ENCODE peak calls at places on chromosomes 11 and 22, in eight cellular contexts. H is Calu3; V is NCI-H460; P is cardiac fibroblast; B is frontal cortex; M is ELR; Z is activated naive CD4-positive, alpha-beta T cell; F is GM04504. R is an unnamed sample.

GRCh38 chr11:84543367-84544159 is 1083.6 kb downstream of the DLG2 start:
- DNase-seq in H (no peak), V (no peak), P (no peak), B (no peak), M (no peak), Z (no peak), F (no peak), R (no peak)

GRCh38 chr11:118109231-118109630 is 22.5 kb upstream of the SMIM35 start:
- DNase-seq in H (no peak), V (no peak), P (peak), B (no peak), M (peak), Z (no peak), F (peak), R (no peak)

GRCh38 chr11:98107736-98108135 is 913.0 kb upstream of the CNTN5 start:
- DNase-seq in H (no peak), V (no peak), P (peak), B (no peak), M (peak), Z (no peak), F (no peak), R (no peak)

GRCh38 chr22:40542821-40543540 is 93.5 kb downstream of the MRTFA start:
- DNase-seq in H (no peak), V (no peak), P (peak), B (no peak), M (no peak), Z (no peak), F (no peak), R (no peak)

GRCh38 chr22:40176921-40177737 is 596 bp upstream of the TNRC6B start:
- DNase-seq in H (peak), V (peak), P (peak), B (no peak), M (peak), Z (peak), F (no peak), R (peak)

GRCh38 chr22:29480512-29481264 is 670 bp downstream of the NEFH start:
- DNase-seq in H (no peak), V (no peak), P (peak), B (peak), M (no peak), Z (no peak), F (no peak), R (no peak)

GRCh38 chr22:48418831-48419230 is 1408.8 kb downstream of the BRD1 start:
- DNase-seq in H (no peak), V (no peak), P (no peak), B (no peak), M (no peak), Z (no peak), F (no peak), R (no peak)

GRCh38 chr11:7574491-7575129 is 60.8 kb downstream of the PPFIBP2 start:
- DNase-seq in H (no peak), V (no peak), P (peak), B (no peak), M (no peak), Z (no peak), F (no peak), R (no peak)

GRCh38 chr11:69134957-69135356 is 20.8 kb upstream of the SMIM38 start:
- DNase-seq in H (no peak), V (no peak), P (no peak), B (no peak), M (no peak), Z (no peak), F (no peak), R (no peak)

GRCh38 chr11:111737877-111738205 is 28.3 kb downstream of the PPP2R1B start:
- DNase-seq in H (no peak), V (no peak), P (peak), B (no peak), M (no peak), Z (no peak), F (no peak), R (no peak)

GRCh38 chr22:21837184-21837979 is 30.1 kb downstream of the MAPK1 start:
- DNase-seq in H (no peak), V (no peak), P (peak), B (peak), M (peak), Z (no peak), F (peak), R (peak)

GRCh38 chr11:126233391-126233790 is 21.8 kb downstream of the FAM118B start:
- DNase-seq in H (no peak), V (no peak), P (no peak), B (no peak), M (peak), Z (no peak), F (no peak), R (no peak)

GRCh38 chr22:39535302-39535805 is 2.8 kb upstream of the RPS19BP1 start:
- DNase-seq in H (no peak), V (no peak), P (no peak), B (no peak), M (no peak), Z (no peak), F (no peak), R (no peak)

GRCh38 chr11:690738-691633 is 4.0 kb downstream of the DEAF1 start:
- DNase-seq in H (no peak), V (no peak), P (peak), B (no peak), M (no peak), Z (no peak), F (no peak), R (no peak)

GRCh38 chr11:2139691-2140337 is 625 bp upstream of the IGF2 start:
- DNase-seq in H (no peak), V (no peak), P (no peak), B (no peak), M (no peak), Z (no peak), F (no peak), R (no peak)

GRCh38 chr22:30309981-30310672 is 16.6 kb downstream of the TBC1D10A start:
- DNase-seq in H (no peak), V (no peak), P (peak), B (no peak), M (no peak), Z (no peak), F (peak), R (peak)

GRCh38 chr11:110858556-110858921 is 146.3 kb upstream of the ARHGAP20 start:
- DNase-seq in H (no peak), V (no peak), P (peak), B (no peak), M (no peak), Z (no peak), F (no peak), R (no peak)

GRCh38 chr22:37334859-37335818 is 52.8 kb downstream of the CYTH4 start:
- DNase-seq in H (no peak), V (no peak), P (no peak), B (no peak), M (no peak), Z (no peak), F (no peak), R (no peak)

GRCh38 chr11:47852053-47852452 is 3.9 kb upstream of the NUP160 start:
- DNase-seq in H (no peak), V (no peak), P (no peak), B (no peak), M (peak), Z (no peak), F (no peak), R (no peak)

GRCh38 chr11:18792066-18792591 is 531 bp upstream of the PTPN5 start:
- DNase-seq in H (no peak), V (no peak), P (no peak), B (no peak), M (no peak), Z (no peak), F (no peak), R (peak)

GRCh38 chr11:1917523-1918435 is 1.7 kb upstream of the TNNT3 start:
- DNase-seq in H (no peak), V (no peak), P (no peak), B (no peak), M (no peak), Z (no peak), F (no peak), R (no peak)

GRCh38 chr22:28952857-28953256 is 69.5 kb downstream of the ZNRF3 start:
- DNase-seq in H (no peak), V (no peak), P (peak), B (no peak), M (no peak), Z (no peak), F (no peak), R (no peak)

GRCh38 chr11:133886029-133886428 is 40.7 kb upstream of the SPATA19 start:
- DNase-seq in H (no peak), V (no peak), P (no peak), B (no peak), M (no peak), Z (no peak), F (no peak), R (no peak)

GRCh38 chr11:19673924-19674390 is 38.7 kb upstream of the NAV2 start:
- DNase-seq in H (no peak), V (no peak), P (peak), B (no peak), M (no peak), Z (no peak), F (no peak), R (peak)

GRCh38 chr11:45897556-45897955 is 9.5 kb downstream of the FREY1 start:
- DNase-seq in H (no peak), V (no peak), P (no peak), B (no peak), M (peak), Z (no peak), F (no peak), R (no peak)

GRCh38 chr11:61297741-61298140 is 2.6 kb upstream of the VWCE start:
- DNase-seq in H (no peak), V (no peak), P (peak), B (no peak), M (peak), Z (no peak), F (peak), R (peak)

GRCh38 chr22:46233231-46233630 is 16.9 kb downstream of the CDPF1 start:
- DNase-seq in H (no peak), V (no peak), P (peak), B (peak), M (peak), Z (no peak), F (no peak), R (peak)

GRCh38 chr11:59611570-59612565 is 3.7 kb downstream of the OSBP start:
- DNase-seq in H (peak), V (no peak), P (no peak), B (no peak), M (no peak), Z (no peak), F (peak), R (no peak)

GRCh38 chr22:26573026-26573662 is 16.8 kb downstream of the TPST2 start:
- DNase-seq in H (no peak), V (no peak), P (peak), B (no peak), M (no peak), Z (no peak), F (peak), R (no peak)

GRCh38 chr22:32265882-32266767 is 11.0 kb upstream of the SLC5A4 start:
- DNase-seq in H (peak), V (peak), P (peak), B (peak), M (peak), Z (peak), F (peak), R (peak)

GRCh38 chr22:27642104-27642800 is 159.3 kb downstream of the MN1 start:
- DNase-seq in H (no peak), V (no peak), P (no peak), B (peak), M (no peak), Z (no peak), F (no peak), R (no peak)

GRCh38 chr11:113481672-113482071 is 6.5 kb upstream of the DRD2 start:
- DNase-seq in H (no peak), V (no peak), P (no peak), B (no peak), M (no peak), Z (no peak), F (no peak), R (no peak)

GRCh38 chr11:97254790-97255189 is 865.0 kb downstream of the JRKL start:
- DNase-seq in H (no peak), V (no peak), P (no peak), B (no peak), M (no peak), Z (no peak), F (no peak), R (no peak)

GRCh38 chr11:47278769-47279168 is 8.8 kb downstream of the MADD start:
- DNase-seq in H (no peak), V (no peak), P (no peak), B (no peak), M (no peak), Z (no peak), F (no peak), R (no peak)

GRCh38 chr11:46363031-46363407 is 15.8 kb downstream of the DGKZ start:
- DNase-seq in H (peak), V (no peak), P (peak), B (peak), M (peak), Z (no peak), F (peak), R (peak)